ENCODE peak calls at places on chromosomes 5 and 9, in seven cellular contexts. Y, G, Q, I, P, X and N are unnamed samples.

GRCh38 chr9:374726-375125 is 160.1 kb downstream of the DOCK8 start:
- DNase-seq in Y (no peak), G (no peak), Q (no peak), I (no peak), P (no peak), X (no peak), N (no peak)

GRCh38 chr5:159956074-159956473 is 39.8 kb downstream of the ADRA1B start:
- DNase-seq in Y (no peak), G (no peak), Q (no peak), I (no peak), P (no peak), X (no peak), N (no peak)

GRCh38 chr5:65151632-65152031 is 330.1 kb downstream of the ADAMTS6 start:
- DNase-seq in Y (no peak), G (no peak), Q (no peak), I (peak; percentile 23), P (no peak), X (peak; percentile 27), N (no peak)

GRCh38 chr5:142827934-142828576 is 57.9 kb downstream of the ARHGAP26 start:
- DNase-seq in Y (no peak), G (no peak), Q (no peak), I (no peak), P (no peak), X (peak; percentile 66), N (no peak)

GRCh38 chr5:69024241-69024651 is 69.6 kb upstream of the SLC30A5 start:
- DNase-seq in Y (no peak), G (peak; percentile 61), Q (no peak), I (peak; percentile 69), P (no peak), X (peak; percentile 19), N (no peak)

GRCh38 chr9:88433583-88434240 is 45.5 kb downstream of the SPIN1 start:
- DNase-seq in Y (no peak), G (peak; percentile 91), Q (no peak), I (peak; percentile 15), P (no peak), X (peak; percentile 79), N (no peak)

GRCh38 chr9:111542497-111543254 is 17.7 kb downstream of the ZNF483 start:
- DNase-seq in Y (no peak), G (no peak), Q (no peak), I (no peak), P (no peak), X (no peak), N (no peak)

GRCh38 chr5:124074500-124074899 is 562.5 kb downstream of the CSNK1G3 start:
- DNase-seq in Y (no peak), G (no peak), Q (no peak), I (no peak), P (no peak), X (no peak), N (no peak)

GRCh38 chr5:125411163-125412050 is 665.0 kb upstream of the ZNF608 start:
- DNase-seq in Y (no peak), G (no peak), Q (no peak), I (no peak), P (no peak), X (peak; percentile 79), N (peak; percentile 35)

GRCh38 chr5:156475182-156475830 is 148.3 kb downstream of the SGCD start:
- DNase-seq in Y (no peak), G (no peak), Q (no peak), I (no peak), P (no peak), X (no peak), N (no peak)

GRCh38 chr5:35860686-35861085 is 4.0 kb downstream of the IL7R start:
- DNase-seq in Y (no peak), G (no peak), Q (no peak), I (no peak), P (no peak), X (peak; percentile 67), N (no peak)

GRCh38 chr9:89039664-89040063 is 48.4 kb downstream of the S1PR3 start:
- DNase-seq in Y (no peak), G (no peak), Q (no peak), I (no peak), P (no peak), X (no peak), N (no peak)

GRCh38 chr5:154520861-154521453 is 42.9 kb upstream of the HAND1 start:
- DNase-seq in Y (peak; percentile 54), G (no peak), Q (peak; percentile 57), I (peak; percentile 43), P (no peak), X (no peak), N (no peak)

GRCh38 chr5:56025303-56025885 is 30.6 kb upstream of the IL6ST start:
- DNase-seq in Y (no peak), G (no peak), Q (no peak), I (peak; percentile 86), P (no peak), X (no peak), N (no peak)

GRCh38 chr9:78788101-78788500 is 491.2 kb downstream of the PSAT1 start:
- DNase-seq in Y (no peak), G (no peak), Q (no peak), I (no peak), P (no peak), X (peak; percentile 75), N (no peak)
- H3K4me1 ChIP-seq in Y (no peaks in the 10 kb centered on the region), G (no peaks in the 10 kb centered on the region), Q (no peaks in the 10 kb centered on the region), I (peaks cover 9% of the 10 kb centered on the region), P (no peaks in the 10 kb centered on the region), X (no peaks in the 10 kb centered on the region), N (no peaks in the 10 kb centered on the region)

GRCh38 chr5:77628840-77629552 is 9.5 kb downstream of the OTP start:
- DNase-seq in Y (no peak), G (no peak), Q (no peak), I (peak; percentile 28), P (no peak), X (no peak), N (no peak)
- H3K4me3 ChIP-seq in Y (peak overlapping the region; percentile 53), G (peak overlapping the region; percentile 22), Q (no peak overlapping the region), I (no peak overlapping the region), P (peak overlapping the region; percentile 66), X (no peak overlapping the region), N (no peak overlapping the region)

GRCh38 chr5:17069995-17070405 is 133.9 kb upstream of the MYO10 start:
- DNase-seq in Y (no peak), G (no peak), Q (no peak), I (peak; percentile 90), P (no peak), X (peak; percentile 52), N (no peak)
- H3K4me1 ChIP-seq in Y (no peaks in the 10 kb centered on the region), G (no peaks in the 10 kb centered on the region), Q (peaks cover 1% of the 10 kb centered on the region), I (peaks cover 15% of the 10 kb centered on the region), P (no peaks in the 10 kb centered on the region), X (no peaks in the 10 kb centered on the region), N (no peaks in the 10 kb centered on the region)

GRCh38 chr5:1794896-1795290 is 4.7 kb downstream of the MRPL36 start:
- DNase-seq in Y (no peak), G (no peak), Q (no peak), I (no peak), P (no peak), X (no peak), N (no peak)
- H3K4me3 ChIP-seq in Y (no peak overlapping the region), G (no peak overlapping the region), Q (no peak overlapping the region), I (no peak overlapping the region), P (no peak overlapping the region), X (no peak overlapping the region), N (no peak overlapping the region)

GRCh38 chr9:96478829-96479371 is 28.9 kb downstream of the HABP4 start:
- DNase-seq in Y (no peak), G (peak; percentile 19), Q (no peak), I (no peak), P (no peak), X (peak; percentile 75), N (no peak)

GRCh38 chr9:96483197-96483596 is 33.2 kb downstream of the HABP4 start:
- DNase-seq in Y (no peak), G (no peak), Q (no peak), I (no peak), P (no peak), X (no peak), N (no peak)

GRCh38 chr9:96483733-96484240 is 33.8 kb downstream of the HABP4 start:
- DNase-seq in Y (no peak), G (no peak), Q (no peak), I (no peak), P (no peak), X (no peak), N (no peak)

GRCh38 chr9:96482471-96482870 is 32.5 kb downstream of the HABP4 start:
- DNase-seq in Y (no peak), G (no peak), Q (no peak), I (no peak), P (no peak), X (no peak), N (no peak)

GRCh38 chr9:96480736-96481135 is 30.8 kb downstream of the HABP4 start:
- DNase-seq in Y (no peak), G (no peak), Q (no peak), I (no peak), P (no peak), X (no peak), N (no peak)
- H3K4me1 ChIP-seq in Y (peaks cover 3% of the 10 kb centered on the region), G (no peaks in the 10 kb centered on the region), Q (no peaks in the 10 kb centered on the region), I (peaks cover 7% of the 10 kb centered on the region), P (no peaks in the 10 kb centered on the region), X (peaks cover 10% of the 10 kb centered on the region), N (peaks cover 10% of the 10 kb centered on the region)